ENCODE peak calls at places on chromosome 3, in nine cellular contexts. One of them, this sample, is unnamed.

GRCh38 chr3:173191611-173192010 is 50.6 kb upstream of the SPATA16 start:
- DNase-seq in fibroblast of villous mesenchyme: no peak
- DNase-seq in heart left ventricle: no peak
- DNase-seq in foreskin fibroblast: no peak
- DNase-seq in lower leg skin: no peak
- DNase-seq in heart right ventricle: no peak
- DNase-seq in stomach: no peak
- DNase-seq in breast epithelium: no peak
- DNase-seq in IMR-90: peak
- DNase-seq in this sample: peak

GRCh38 chr3:177203689-177204395 is 6.6 kb upstream of the TBL1XR1 start:
- DNase-seq in fibroblast of villous mesenchyme: no peak
- DNase-seq in heart left ventricle: no peak
- DNase-seq in foreskin fibroblast: no peak
- DNase-seq in lower leg skin: no peak
- DNase-seq in heart right ventricle: no peak
- DNase-seq in stomach: no peak
- DNase-seq in breast epithelium: no peak
- DNase-seq in IMR-90: no peak
- DNase-seq in this sample: no peak

GRCh38 chr3:142595951-142596725 is at the start of gene PLS1:
- DNase-seq in fibroblast of villous mesenchyme: peak
- DNase-seq in heart left ventricle: peak
- DNase-seq in foreskin fibroblast: peak
- DNase-seq in lower leg skin: peak
- DNase-seq in heart right ventricle: peak
- DNase-seq in stomach: peak
- DNase-seq in breast epithelium: peak
- DNase-seq in IMR-90: peak
- DNase-seq in this sample: peak

GRCh38 chr3:114597012-114597411 is 303.2 kb downstream of the TIGIT start:
- DNase-seq in fibroblast of villous mesenchyme: no peak
- DNase-seq in heart left ventricle: no peak
- DNase-seq in foreskin fibroblast: peak
- DNase-seq in lower leg skin: no peak
- DNase-seq in heart right ventricle: no peak
- DNase-seq in stomach: no peak
- DNase-seq in breast epithelium: no peak
- DNase-seq in IMR-90: no peak
- DNase-seq in this sample: no peak

GRCh38 chr3:162538466-162538865 is 1041.9 kb downstream of the OTOL1 start:
- DNase-seq in fibroblast of villous mesenchyme: no peak
- DNase-seq in heart left ventricle: no peak
- DNase-seq in foreskin fibroblast: peak
- DNase-seq in lower leg skin: no peak
- DNase-seq in heart right ventricle: no peak
- DNase-seq in stomach: no peak
- DNase-seq in breast epithelium: no peak
- DNase-seq in IMR-90: no peak
- DNase-seq in this sample: no peak

GRCh38 chr3:179347108-179347382 is 464 bp upstream of the MFN1 start:
- DNase-seq in fibroblast of villous mesenchyme: no peak
- DNase-seq in heart left ventricle: no peak
- DNase-seq in foreskin fibroblast: no peak
- DNase-seq in lower leg skin: no peak
- DNase-seq in heart right ventricle: no peak
- DNase-seq in stomach: no peak
- DNase-seq in breast epithelium: no peak
- DNase-seq in IMR-90: no peak
- DNase-seq in this sample: no peak

GRCh38 chr3:86254480-86254879 is 736.5 kb downstream of the VGLL3 start:
- DNase-seq in fibroblast of villous mesenchyme: no peak
- DNase-seq in heart left ventricle: no peak
- DNase-seq in foreskin fibroblast: no peak
- DNase-seq in lower leg skin: no peak
- DNase-seq in heart right ventricle: no peak
- DNase-seq in stomach: no peak
- DNase-seq in breast epithelium: no peak
- DNase-seq in IMR-90: no peak
- DNase-seq in this sample: no peak

GRCh38 chr3:182837855-182838454 is 44.7 kb downstream of the ATP11B start:
- DNase-seq in fibroblast of villous mesenchyme: peak
- DNase-seq in heart left ventricle: no peak
- DNase-seq in foreskin fibroblast: peak
- DNase-seq in lower leg skin: no peak
- DNase-seq in heart right ventricle: no peak
- DNase-seq in stomach: no peak
- DNase-seq in breast epithelium: no peak
- DNase-seq in IMR-90: peak
- DNase-seq in this sample: peak

GRCh38 chr3:59877679-59878427 is 828.0 kb upstream of the CFAP20DC start:
- DNase-seq in fibroblast of villous mesenchyme: no peak
- DNase-seq in heart left ventricle: no peak
- DNase-seq in foreskin fibroblast: no peak
- DNase-seq in lower leg skin: no peak
- DNase-seq in heart right ventricle: no peak
- DNase-seq in stomach: no peak
- DNase-seq in breast epithelium: no peak
- DNase-seq in IMR-90: peak
- DNase-seq in this sample: no peak

GRCh38 chr3:43583481-43583880 is 38.3 kb downstream of the ANO10 start:
- DNase-seq in fibroblast of villous mesenchyme: no peak
- DNase-seq in heart left ventricle: no peak
- DNase-seq in foreskin fibroblast: no peak
- DNase-seq in lower leg skin: no peak
- DNase-seq in heart right ventricle: no peak
- DNase-seq in stomach: no peak
- DNase-seq in breast epithelium: no peak
- DNase-seq in IMR-90: no peak
- DNase-seq in this sample: no peak

GRCh38 chr3:3170998-3171397 is 8.5 kb downstream of the CRBN start:
- DNase-seq in fibroblast of villous mesenchyme: peak
- DNase-seq in heart left ventricle: no peak
- DNase-seq in foreskin fibroblast: peak
- DNase-seq in lower leg skin: no peak
- DNase-seq in heart right ventricle: no peak
- DNase-seq in stomach: no peak
- DNase-seq in breast epithelium: no peak
- DNase-seq in IMR-90: peak
- DNase-seq in this sample: no peak

GRCh38 chr3:126546549-126547239 is 12.0 kb downstream of the C3orf22 start:
- DNase-seq in fibroblast of villous mesenchyme: no peak
- DNase-seq in heart left ventricle: no peak
- DNase-seq in foreskin fibroblast: no peak
- DNase-seq in lower leg skin: no peak
- DNase-seq in heart right ventricle: no peak
- DNase-seq in stomach: peak
- DNase-seq in breast epithelium: peak
- DNase-seq in IMR-90: no peak
- DNase-seq in this sample: no peak

GRCh38 chr3:14544282-14545250 is 4.4 kb upstream of the GRIP2 start:
- DNase-seq in fibroblast of villous mesenchyme: no peak
- DNase-seq in heart left ventricle: no peak
- DNase-seq in foreskin fibroblast: no peak
- DNase-seq in lower leg skin: no peak
- DNase-seq in heart right ventricle: no peak
- DNase-seq in stomach: no peak
- DNase-seq in breast epithelium: no peak
- DNase-seq in IMR-90: no peak
- DNase-seq in this sample: no peak

GRCh38 chr3:157233923-157234322 is 74.0 kb upstream of the CCNL1 start:
- DNase-seq in fibroblast of villous mesenchyme: no peak
- DNase-seq in heart left ventricle: no peak
- DNase-seq in foreskin fibroblast: no peak
- DNase-seq in lower leg skin: no peak
- DNase-seq in heart right ventricle: no peak
- DNase-seq in stomach: no peak
- DNase-seq in breast epithelium: no peak
- DNase-seq in IMR-90: no peak
- DNase-seq in this sample: no peak
- H3K4me3 ChIP-seq in fibroblast of villous mesenchyme: no peak
- H3K4me3 ChIP-seq in heart left ventricle: no peak
- H3K4me3 ChIP-seq in foreskin fibroblast: no peak
- H3K4me3 ChIP-seq in lower leg skin: no peak
- H3K4me3 ChIP-seq in heart right ventricle: no peak
- H3K4me3 ChIP-seq in stomach: no peak
- H3K4me3 ChIP-seq in breast epithelium: no peak
- H3K4me3 ChIP-seq in IMR-90: no peak
- H3K4me3 ChIP-seq in this sample: no peak

DNA sequence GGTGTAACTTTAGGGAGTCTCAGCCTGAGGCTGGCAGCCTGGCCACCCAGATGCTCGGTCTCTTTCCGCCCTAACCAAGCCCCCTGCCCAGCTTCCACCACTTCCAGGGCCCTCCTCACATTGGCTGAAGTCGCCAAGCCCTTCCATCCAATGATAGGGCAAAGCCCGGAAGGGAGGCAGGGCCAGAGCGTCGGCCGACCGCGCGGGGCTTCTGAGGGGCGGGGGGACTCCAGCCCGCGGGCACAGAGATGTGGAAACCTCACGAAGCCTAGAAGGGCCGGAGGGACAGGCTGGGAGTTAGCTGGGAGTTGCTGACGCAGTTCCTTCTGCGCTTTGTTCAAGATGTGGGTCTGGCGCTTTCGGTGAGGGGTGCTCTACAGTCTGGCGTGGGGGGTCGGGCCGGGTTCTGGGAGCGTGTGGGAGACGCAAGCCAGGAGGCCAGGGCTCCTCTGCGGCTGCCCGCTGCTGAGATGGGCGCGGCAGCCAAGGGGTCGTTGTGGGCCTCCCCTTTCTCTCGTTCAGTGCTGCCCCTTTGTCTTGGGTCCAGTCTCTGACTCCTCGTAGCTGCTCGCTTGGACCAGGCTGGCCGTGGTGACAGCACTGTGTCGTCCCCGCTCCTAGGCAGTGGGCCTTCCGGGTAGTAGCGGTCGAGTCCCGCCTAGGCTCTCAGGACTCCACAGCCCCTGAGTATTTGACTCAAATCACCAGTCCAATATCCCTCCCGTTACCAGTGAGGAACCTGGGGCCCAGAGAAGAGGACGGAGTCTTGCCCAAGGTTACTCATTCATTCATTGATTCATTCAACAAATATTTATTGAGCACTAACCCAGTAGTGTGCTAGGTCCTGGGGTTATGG is at the start of gene ZNF660:
- DNase-seq in fibroblast of villous mesenchyme: peak
- DNase-seq in heart left ventricle: peak
- DNase-seq in foreskin fibroblast: peak
- DNase-seq in lower leg skin: peak
- DNase-seq in heart right ventricle: peak
- DNase-seq in stomach: peak
- DNase-seq in breast epithelium: no peak
- DNase-seq in IMR-90: peak
- DNase-seq in this sample: peak
- H3K4me3 ChIP-seq in fibroblast of villous mesenchyme: peak
- H3K4me3 ChIP-seq in heart left ventricle: peak
- H3K4me3 ChIP-seq in foreskin fibroblast: peak
- H3K4me3 ChIP-seq in lower leg skin: peak
- H3K4me3 ChIP-seq in heart right ventricle: peak
- H3K4me3 ChIP-seq in stomach: peak
- H3K4me3 ChIP-seq in breast epithelium: peak
- H3K4me3 ChIP-seq in IMR-90: peak
- H3K4me3 ChIP-seq in this sample: peak

DNA sequence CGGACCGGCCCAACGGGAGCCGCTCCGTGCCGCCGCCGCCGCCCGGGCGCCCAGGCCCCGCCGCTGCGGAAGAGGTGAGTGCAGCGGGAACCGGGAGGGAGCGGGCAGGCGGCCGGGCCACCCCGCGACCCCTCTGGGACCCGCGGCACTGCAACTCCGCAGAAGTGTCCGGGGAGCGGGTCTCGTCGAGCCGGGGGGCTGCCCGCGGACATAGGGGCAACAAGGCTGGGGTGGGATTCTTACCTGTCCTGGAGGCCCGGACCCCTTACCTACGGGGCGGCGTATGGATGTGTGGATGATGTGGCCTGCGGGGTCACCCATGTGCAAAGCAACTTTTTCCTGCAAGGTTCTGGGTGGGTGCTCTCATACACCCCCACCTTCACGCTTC is 361 bp downstream of the SEMA3F start:
- DNase-seq in fibroblast of villous mesenchyme: no peak
- DNase-seq in heart left ventricle: no peak
- DNase-seq in foreskin fibroblast: no peak
- DNase-seq in lower leg skin: no peak
- DNase-seq in heart right ventricle: no peak
- DNase-seq in stomach: no peak
- DNase-seq in breast epithelium: no peak
- DNase-seq in IMR-90: no peak
- DNase-seq in this sample: no peak
- H3K4me3 ChIP-seq in fibroblast of villous mesenchyme: peak
- H3K4me3 ChIP-seq in heart left ventricle: peak
- H3K4me3 ChIP-seq in foreskin fibroblast: peak
- H3K4me3 ChIP-seq in lower leg skin: peak
- H3K4me3 ChIP-seq in heart right ventricle: peak
- H3K4me3 ChIP-seq in stomach: peak
- H3K4me3 ChIP-seq in breast epithelium: peak
- H3K4me3 ChIP-seq in IMR-90: peak
- H3K4me3 ChIP-seq in this sample: peak

GRCh38 chr3:105862217-105862616 is 6.6 kb downstream of the CBLB start:
- DNase-seq in fibroblast of villous mesenchyme: no peak
- DNase-seq in heart left ventricle: no peak
- DNase-seq in foreskin fibroblast: no peak
- DNase-seq in lower leg skin: no peak
- DNase-seq in heart right ventricle: no peak
- DNase-seq in stomach: no peak
- DNase-seq in breast epithelium: no peak
- DNase-seq in IMR-90: no peak
- DNase-seq in this sample: no peak
- H3K4me3 ChIP-seq in fibroblast of villous mesenchyme: no peak
- H3K4me3 ChIP-seq in heart left ventricle: no peak
- H3K4me3 ChIP-seq in foreskin fibroblast: no peak
- H3K4me3 ChIP-seq in lower leg skin: no peak
- H3K4me3 ChIP-seq in heart right ventricle: no peak
- H3K4me3 ChIP-seq in stomach: no peak
- H3K4me3 ChIP-seq in breast epithelium: no peak
- H3K4me3 ChIP-seq in IMR-90: no peak
- H3K4me3 ChIP-seq in this sample: no peak

DNA sequence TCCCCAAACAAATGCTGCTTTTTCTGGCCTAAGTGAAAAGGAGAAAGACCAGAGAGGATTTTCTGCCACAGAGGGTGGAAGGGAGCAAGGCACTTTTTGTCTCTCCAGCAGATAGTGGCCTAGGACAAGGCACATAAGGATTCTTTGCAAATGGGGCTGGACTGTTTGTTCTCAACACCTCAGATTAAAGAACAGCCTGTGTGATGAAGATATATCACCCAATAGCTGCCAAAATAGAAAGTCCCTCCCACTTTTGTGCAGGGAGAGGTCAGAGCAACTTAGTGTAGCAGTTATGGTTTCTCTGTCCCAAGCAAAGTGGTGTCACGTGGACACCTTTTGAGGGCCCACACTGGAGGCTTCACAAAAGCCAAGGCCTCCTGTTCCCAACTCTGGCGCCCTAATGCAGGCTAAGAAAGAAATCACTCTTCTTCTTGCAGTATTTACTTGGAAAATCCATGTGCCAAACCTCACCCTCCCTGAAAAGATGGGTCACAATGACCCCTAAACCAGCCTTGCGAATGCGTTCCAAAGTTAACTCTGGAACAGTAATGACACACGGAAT is 84.9 kb downstream of the LRIG1 start:
- DNase-seq in fibroblast of villous mesenchyme: no peak
- DNase-seq in heart left ventricle: no peak
- DNase-seq in foreskin fibroblast: no peak
- DNase-seq in lower leg skin: no peak
- DNase-seq in heart right ventricle: no peak
- DNase-seq in stomach: no peak
- DNase-seq in breast epithelium: no peak
- DNase-seq in IMR-90: no peak
- DNase-seq in this sample: no peak
- H3K4me3 ChIP-seq in fibroblast of villous mesenchyme: no peak
- H3K4me3 ChIP-seq in heart left ventricle: no peak
- H3K4me3 ChIP-seq in foreskin fibroblast: no peak
- H3K4me3 ChIP-seq in lower leg skin: no peak
- H3K4me3 ChIP-seq in heart right ventricle: no peak
- H3K4me3 ChIP-seq in stomach: no peak
- H3K4me3 ChIP-seq in breast epithelium: no peak
- H3K4me3 ChIP-seq in IMR-90: no peak
- H3K4me3 ChIP-seq in this sample: no peak